ENCODE peak calls at places on chromosomes 2 and 18, in five cellular contexts. L, Z, F, I and D are unnamed samples.

GRCh38 chr2:63000801-63001200 is 49.8 kb upstream of the OTX1 start:
- DNase-seq in L (no peak), Z (peak; percentile 43), F (peak; percentile 64), I (no peak), D (no peak)

GRCh38 chr2:203690110-203691047 is 16.1 kb upstream of the CD28 start:
- DNase-seq in L (no peak), Z (peak; percentile 38), F (peak; percentile 50), I (no peak), D (no peak)

GRCh38 chr18:76121049-76121448 is 374.0 kb downstream of the ZNF516 start:
- DNase-seq in L (no peak), Z (no peak), F (no peak), I (no peak), D (no peak)

GRCh38 chr2:109439897-109440506 is 173.8 kb downstream of the SEPTIN10 start:
- DNase-seq in L (no peak), Z (no peak), F (no peak), I (no peak), D (no peak)

GRCh38 chr2:210442869-210443268 is 33.7 kb downstream of the LANCL1 start:
- DNase-seq in L (no peak), Z (no peak), F (no peak), I (no peak), D (no peak)

GRCh38 chr2:36355157-36355889 is at the start of gene CRIM1:
- DNase-seq in L (peak; percentile 3), Z (peak; percentile 91), F (peak; percentile 94), I (peak; percentile 77), D (peak; percentile 98)

GRCh38 chr2:29705636-29706035 is 215.8 kb downstream of the ALK start:
- DNase-seq in L (no peak), Z (no peak), F (no peak), I (no peak), D (no peak)

GRCh38 chr2:85761512-85761944 is 7.7 kb downstream of the ATOH8 start:
- DNase-seq in L (no peak), Z (no peak), F (no peak), I (no peak), D (no peak)

GRCh38 chr2:20425371-20425881 is 21.4 kb upstream of the RHOB start:
- DNase-seq in L (no peak), Z (peak; percentile 74), F (no peak), I (no peak), D (no peak)

GRCh38 chr2:26978061-26978596 is 7.7 kb downstream of the MAPRE3 start:
- DNase-seq in L (peak; percentile 87), Z (no peak), F (no peak), I (no peak), D (no peak)

GRCh38 chr18:23217781-23218180 is 82.5 kb downstream of the CABLES1 start:
- DNase-seq in L (no peak), Z (no peak), F (no peak), I (no peak), D (no peak)

GRCh38 chr2:134586289-134586980 is 132.4 kb downstream of the TMEM163 start:
- DNase-seq in L (no peak), Z (no peak), F (no peak), I (no peak), D (no peak)

GRCh38 chr2:111117666-111118454 is 2.9 kb upstream of the BCL2L11 start:
- DNase-seq in L (no peak), Z (peak; percentile 77), F (peak; percentile 60), I (no peak), D (peak; percentile 77)

GRCh38 chr2:45259547-45260160 is 250.4 kb upstream of the SIX2 start:
- DNase-seq in L (no peak), Z (no peak), F (no peak), I (no peak), D (no peak)

GRCh38 chr2:38228753-38229152 is 148.3 kb downstream of the ATL2 start:
- DNase-seq in L (no peak), Z (no peak), F (no peak), I (no peak), D (no peak)

GRCh38 chr2:74017181-74017580 is 32.5 kb downstream of the TET3 start:
- DNase-seq in L (no peak), Z (no peak), F (no peak), I (no peak), D (no peak)

GRCh38 chr18:56770097-56770496 is 118.9 kb downstream of the WDR7 start:
- DNase-seq in L (no peak), Z (no peak), F (no peak), I (no peak), D (no peak)

GRCh38 chr18:74115046-74115445 is 32.6 kb downstream of the FBXO15 start:
- DNase-seq in L (no peak), Z (peak; percentile 88), F (peak; percentile 52), I (no peak), D (peak; percentile 21)

GRCh38 chr18:59593291-59593717 is 103.9 kb downstream of the CCBE1 start:
- DNase-seq in L (no peak), Z (peak; percentile 40), F (peak; percentile 74), I (no peak), D (no peak)

GRCh38 chr2:147989809-147990403 is 30.6 kb downstream of the ORC4 start:
- DNase-seq in L (peak; percentile 39), Z (peak; percentile 72), F (peak; percentile 84), I (no peak), D (no peak)

GRCh38 chr2:220279840-220280239 is 652.4 kb downstream of the SLC4A3 start:
- DNase-seq in L (no peak), Z (peak; percentile 63), F (peak; percentile 15), I (no peak), D (no peak)

GRCh38 chr2:196291873-196292800 is 120.8 kb upstream of the STK17B start:
- DNase-seq in L (no peak), Z (no peak), F (peak; percentile 37), I (no peak), D (peak; percentile 72)

GRCh38 chr2:151638188-151638933 is 95.9 kb downstream of the NEB start:
- DNase-seq in L (no peak), Z (no peak), F (peak; percentile 1), I (no peak), D (no peak)

DNA sequence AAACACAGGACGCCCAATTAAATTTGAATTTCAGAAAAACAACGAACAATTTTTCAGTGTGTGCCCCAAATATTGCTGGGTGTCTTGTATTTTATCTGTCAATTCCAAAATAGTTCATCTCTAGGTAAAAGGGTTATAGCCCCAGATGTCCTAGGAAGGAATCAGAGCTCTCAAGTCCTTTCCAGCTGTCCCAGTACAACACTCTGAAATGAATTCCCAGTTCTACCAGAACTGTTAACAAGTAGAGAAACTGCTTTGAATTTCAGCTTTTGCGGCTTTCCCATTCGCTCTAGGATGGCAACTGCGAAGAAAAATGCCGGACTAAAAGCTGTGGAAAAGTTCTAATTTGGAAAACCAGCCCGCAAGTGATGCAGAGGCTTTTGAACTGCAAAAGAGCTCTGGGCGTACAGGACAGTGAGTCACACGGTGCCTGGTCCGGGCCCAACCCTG is 497 bp upstream of the GIGYF2 start:
- DNase-seq in L (no peak), Z (no peak), F (no peak), I (no peak), D (no peak)
- H3K4me3 ChIP-seq in L (peak overlapping the region; percentile 96), Z (peak overlapping the region; percentile 57), F (peak overlapping the region; percentile 91), I (no peak overlapping the region), D (peak overlapping the region; percentile 10)

GRCh38 chr18:54950221-54950620 is 9.0 kb downstream of the CCDC68 start:
- DNase-seq in L (no peak), Z (no peak), F (no peak), I (no peak), D (no peak)
- H3K9ac ChIP-seq in L (no peak overlapping the region), Z (no peak overlapping the region), F (no peak overlapping the region), I (no peak overlapping the region), D (no peak overlapping the region)

DNA sequence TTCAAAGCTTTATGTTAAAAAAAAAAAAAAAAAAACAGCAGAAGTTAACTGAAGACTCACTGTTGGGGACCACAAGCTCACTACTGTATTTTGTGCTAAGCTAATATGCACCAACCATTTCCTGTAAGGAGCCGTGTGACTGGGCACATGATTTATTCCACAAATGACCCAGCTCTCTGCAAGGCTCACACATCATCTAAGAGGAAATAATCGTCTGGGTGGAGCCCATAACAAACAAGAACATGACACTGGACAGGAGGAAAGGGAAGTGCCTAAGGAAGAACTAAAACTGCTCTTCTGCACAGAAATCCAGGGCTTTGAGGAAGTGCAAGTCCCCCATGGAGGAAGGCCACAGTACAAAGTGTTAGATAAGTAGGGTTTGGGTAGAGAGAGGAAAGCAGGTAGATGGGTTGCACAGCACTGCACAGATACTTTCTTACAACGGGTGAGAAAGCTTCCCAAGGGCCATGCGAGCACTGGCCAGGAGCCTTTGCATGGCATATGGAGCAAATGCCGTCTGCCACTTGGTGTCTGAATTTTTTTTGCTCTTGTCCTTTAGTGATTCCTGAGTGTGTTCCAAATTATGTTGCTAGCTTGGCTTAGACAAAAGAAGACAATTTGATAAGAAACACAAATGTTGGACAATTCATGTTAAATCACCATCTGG is 24.5 kb downstream of the NFE2L2 start:
- DNase-seq in L (no peak), Z (peak; percentile 49), F (no peak), I (no peak), D (no peak)
- H3K4me3 ChIP-seq in L (no peak overlapping the region), Z (no peak overlapping the region), F (peak overlapping the region; percentile 79), I (no peak overlapping the region), D (no peak overlapping the region)

GRCh38 chr2:190986221-190986953 is 27.6 kb downstream of the STAT1 start:
- DNase-seq in L (peak; percentile 21), Z (no peak), F (no peak), I (no peak), D (no peak)
- H3K9ac ChIP-seq in L (no peak overlapping the region), Z (no peak overlapping the region), F (no peak overlapping the region), I (no peak overlapping the region), D (no peak overlapping the region)

GRCh38 chr2:58239243-58239642 is 1.9 kb downstream of the FANCL start:
- DNase-seq in L (no peak), Z (no peak), F (no peak), I (no peak), D (no peak)
- H3K4me3 ChIP-seq in L (peak overlapping the region; percentile 77), Z (no peak overlapping the region), F (no peak overlapping the region), I (peak overlapping the region; percentile 11), D (no peak overlapping the region)

GRCh38 chr2:233855345-233855744 is 1.0 kb upstream of the HJURP start:
- DNase-seq in L (no peak), Z (no peak), F (no peak), I (no peak), D (no peak)
- H3K9ac ChIP-seq in L (peak overlapping the region; percentile 70), Z (no peak overlapping the region), F (peak overlapping the region; percentile 89), I (no peak overlapping the region), D (no peak overlapping the region)

GRCh38 chr2:96413067-96413722 is 77.6 kb downstream of the NCAPH start:
- DNase-seq in L (no peak), Z (no peak), F (peak; percentile 51), I (no peak), D (no peak)
- H3K4me3 ChIP-seq in L (peak overlapping the region; percentile 33), Z (peak overlapping the region; percentile 27), F (peak overlapping the region; percentile 78), I (no peak overlapping the region), D (peak overlapping the region; percentile 59)

DNA sequence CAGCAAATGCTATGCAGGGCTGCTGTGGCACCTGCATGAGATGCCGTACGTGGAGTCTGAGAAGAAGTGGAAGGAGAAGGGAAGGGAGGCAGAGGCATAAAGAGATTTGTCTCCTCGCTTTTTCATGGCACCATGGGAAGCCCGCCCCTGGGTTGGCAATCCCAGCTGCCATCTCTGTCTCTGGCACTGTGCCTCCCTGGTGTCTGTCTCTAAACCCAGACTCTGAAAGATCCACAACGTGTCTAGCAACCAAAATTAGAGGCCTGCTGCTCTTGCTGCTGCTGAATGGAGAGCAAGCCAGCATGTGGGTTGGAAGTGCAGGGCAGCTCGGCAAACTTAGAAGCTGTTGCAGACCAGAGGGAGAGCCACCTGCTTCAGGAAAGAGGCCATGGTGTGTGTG is 53.1 kb downstream of the INO80C start:
- DNase-seq in L (no peak), Z (no peak), F (no peak), I (no peak), D (no peak)
- H3K9ac ChIP-seq in L (no peak overlapping the region), Z (no peak overlapping the region), F (no peak overlapping the region), I (no peak overlapping the region), D (no peak overlapping the region)